ENCODE peak calls at places on chromosome 21, in four cellular contexts. U, E, S and W are unnamed samples.

GRCh38 chr21:44767834-44768831 is 33.5 kb downstream of the UBE2G2 start:
- DNase-seq in U (no peak), E (no peak), S (no peak), W (no peak)

GRCh38 chr21:39020751-39021474 is 162.3 kb downstream of the PSMG1 start:
- DNase-seq in U (no peak), E (no peak), S (peak; percentile 64), W (peak; percentile 50)

GRCh38 chr21:40381111-40381510 is 465.8 kb downstream of the DSCAM start:
- DNase-seq in U (no peak), E (no peak), S (no peak), W (no peak)

GRCh38 chr21:27643326-27643725 is 676.4 kb upstream of the ADAMTS5 start:
- DNase-seq in U (no peak), E (no peak), S (no peak), W (no peak)

GRCh38 chr21:36684957-36685714 is 13.8 kb upstream of the SIM2 start:
- DNase-seq in U (no peak), E (no peak), S (no peak), W (no peak)

GRCh38 chr21:44024257-44024656 is 12.1 kb downstream of the TRAPPC10 start:
- DNase-seq in U (no peak), E (no peak), S (no peak), W (no peak)

GRCh38 chr21:32929633-32930038 is 96.1 kb upstream of the OLIG2 start:
- DNase-seq in U (no peak), E (peak; percentile 69), S (no peak), W (no peak)

GRCh38 chr21:22585558-22585957 is 1587.3 kb downstream of the NCAM2 start:
- DNase-seq in U (no peak), E (no peak), S (no peak), W (no peak)

GRCh38 chr21:39525129-39525528 is 73.4 kb downstream of the SH3BGR start:
- DNase-seq in U (no peak), E (no peak), S (no peak), W (no peak)

GRCh38 chr21:25501996-25502665 is 105.2 kb downstream of the MRPL39 start:
- DNase-seq in U (no peak), E (peak; percentile 87), S (no peak), W (no peak)

GRCh38 chr21:33855190-33855589 is 60.4 kb downstream of the ATP5PO start:
- DNase-seq in U (peak; percentile 54), E (no peak), S (peak; percentile 23), W (no peak)

GRCh38 chr21:21806711-21807597 is 808.7 kb downstream of the NCAM2 start:
- DNase-seq in U (no peak), E (no peak), S (no peak), W (no peak)

GRCh38 chr21:25024639-25025038 is 582.6 kb downstream of the MRPL39 start:
- DNase-seq in U (no peak), E (no peak), S (no peak), W (no peak)

GRCh38 chr21:26626187-26626586 is 53.1 kb upstream of the CYYR1 start:
- DNase-seq in U (no peak), E (no peak), S (no peak), W (no peak)
- TF ChIP-seq MYC in U (no peak), E (no peak), S (no peak), W (no peak)

GRCh38 chr21:41709166-41709565 is 57.7 kb downstream of the RIPK4 start:
- DNase-seq in U (no peak), E (no peak), S (no peak), W (no peak)
- H3K27me3 ChIP-seq in U (peaks cover 65% of the 10 kb centered on the region), E (no peaks in the 10 kb centered on the region), S (peaks cover 9% of the 10 kb centered on the region), W (peaks cover 15% of the 10 kb centered on the region)

DNA sequence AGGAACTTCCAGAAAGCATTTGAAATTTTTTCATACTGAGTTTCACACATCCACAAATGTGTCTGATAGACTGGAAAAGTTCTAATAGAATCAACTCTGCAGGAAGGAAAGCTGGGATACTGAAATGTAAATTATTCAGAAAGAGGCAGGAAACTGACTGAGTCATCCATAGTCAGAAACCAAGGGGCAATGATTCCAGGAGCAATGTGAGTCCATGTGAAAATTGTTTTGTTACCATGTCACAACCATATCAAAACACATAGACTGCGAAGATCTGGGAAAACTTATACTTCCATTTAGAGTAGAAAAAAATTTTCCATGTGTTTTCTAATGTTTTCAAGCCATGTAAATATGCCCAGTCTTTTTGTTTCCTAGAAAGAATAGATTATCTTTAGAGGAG is 142.3 kb upstream of the TMPRSS15 start:
- DNase-seq in U (no peak), E (no peak), S (no peak), W (peak; percentile 84)
- TF ChIP-seq MYC in U (no peak), E (no peak), S (no peak), W (no peak)

GRCh38 chr21:42680429-42680828 is 27.0 kb downstream of the PDE9A start:
- DNase-seq in U (no peak), E (no peak), S (no peak), W (no peak)
- H3K27me3 ChIP-seq in U (peaks cover 97% of the 10 kb centered on the region), E (peaks cover 2% of the 10 kb centered on the region), S (no peaks in the 10 kb centered on the region), W (no peaks in the 10 kb centered on the region)